ENCODE peak calls at places on chromosomes 11 and 22, in five cellular contexts. S is fibroblast of lung; L is choroid plexus epithelial cell; Q is astrocyte of the hippocampus; G is activated CD8-positive, alpha-beta memory T cell treated with anti-CD3 and anti-CD28 coated beads for 48 hours. Z is an unnamed sample.

GRCh38 chr11:112128483-112129121 is 35.3 kb downstream of the IL18 start:
- DNase-seq in Q (peak; percentile 72), G (no peak), S (peak; percentile 79), L (peak; percentile 76), Z (no peak)

GRCh38 chr11:13042873-13043338 is 33.8 kb downstream of the RASSF10 start:
- DNase-seq in G (no peak), Q (no peak), S (no peak), L (peak; percentile 2), Z (no peak)

GRCh38 chr11:5380740-5381342 is 2.8 kb upstream of the OR51M1 start:
- DNase-seq in S (peak; percentile 79), G (no peak), Q (peak; percentile 75), L (peak; percentile 87), Z (peak; percentile 69)

GRCh38 chr22:48856308-48856615 is 971.4 kb downstream of the BRD1 start:
- DNase-seq in L (no peak), G (no peak), S (no peak), Q (no peak), Z (no peak)

GRCh38 chr11:61868601-61869476 is 22.5 kb downstream of the FADS3 start:
- DNase-seq in L (no peak), S (no peak), Q (no peak), G (no peak), Z (no peak)

GRCh38 chr11:59199546-59200420 is 12.9 kb downstream of the MPEG1 start:
- DNase-seq in Q (no peak), G (no peak), L (no peak), S (no peak), Z (no peak)

GRCh38 chr11:19173964-19174638 is 27.7 kb downstream of the CSRP3 start:
- DNase-seq in Q (no peak), S (no peak), G (no peak), L (no peak), Z (no peak)

GRCh38 chr22:44622147-44622427 is 79.9 kb upstream of the PRR5 start:
- DNase-seq in L (no peak), Q (peak; percentile 24), G (no peak), S (no peak), Z (peak; percentile 61)

GRCh38 chr11:75697906-75698563 is 19.6 kb upstream of the MOGAT2 start:
- DNase-seq in L (no peak), G (no peak), S (no peak), Q (no peak), Z (no peak)

GRCh38 chr11:94175545-94175944 is 46.9 kb downstream of the PANX1 start:
- DNase-seq in Q (peak; percentile 91), G (no peak), S (peak; percentile 86), L (peak; percentile 82), Z (no peak)

GRCh38 chr11:67057410-67057757 is 737 bp downstream of the RHOD start:
- DNase-seq in Q (no peak), L (no peak), G (no peak), S (no peak), Z (no peak)

GRCh38 chr11:32829680-32830412 is at the start of gene PRRG4:
- DNase-seq in G (peak; percentile 9), Q (peak; percentile 61), S (peak; percentile 29), L (peak; percentile 38), Z (peak; percentile 62)

GRCh38 chr22:44519895-44520294 is 21.9 kb upstream of the RTL6 start:
- DNase-seq in L (no peak), S (no peak), G (no peak), Q (no peak), Z (no peak)

GRCh38 chr11:63144121-63144520 is at the start of gene SLC22A24:
- DNase-seq in L (no peak), S (no peak), Q (no peak), G (no peak), Z (no peak)

GRCh38 chr22:23256986-23257888 is 76.9 kb downstream of the BCR start:
- DNase-seq in G (no peak), S (peak; percentile 51), L (peak; percentile 18), Q (no peak), Z (no peak)

GRCh38 chr22:17105143-17106129 is 15.7 kb downstream of the TMEM121B start:
- DNase-seq in Q (no peak), S (no peak), G (no peak), L (no peak), Z (no peak)

GRCh38 chr11:101555366-101555765 is 28.4 kb downstream of the TRPC6 start:
- DNase-seq in S (peak; percentile 45), G (no peak), L (peak; percentile 40), Q (no peak), Z (no peak)

GRCh38 chr11:99098751-99099150 is 78.0 kb downstream of the CNTN5 start:
- DNase-seq in L (no peak), S (no peak), Q (no peak), G (no peak), Z (no peak)

GRCh38 chr22:39359659-39360195 is 9.9 kb downstream of the SYNGR1 start:
- DNase-seq in Q (no peak), G (no peak), L (no peak), S (no peak), Z (no peak)

GRCh38 chr11:101428918-101429317 is 154.9 kb downstream of the TRPC6 start:
- DNase-seq in Q (no peak), L (peak; percentile 16), S (peak; percentile 42), G (no peak), Z (no peak)

GRCh38 chr11:94928146-94928995 is 45.0 kb downstream of the CWC15 start:
- DNase-seq in S (no peak), L (no peak), Q (no peak), G (no peak), Z (no peak)

GRCh38 chr11:72587696-72588095 is 86.5 kb downstream of the PDE2A start:
- DNase-seq in L (no peak), G (no peak), Q (no peak), S (no peak), Z (no peak)

GRCh38 chr11:29282088-29282487 is 734.7 kb downstream of the KCNA4 start:
- DNase-seq in G (no peak), S (peak; percentile 82), L (peak; percentile 93), Q (peak; percentile 93), Z (no peak)

GRCh38 chr11:748007-748359 is 719 bp downstream of the TALDO1 start:
- DNase-seq in L (peak; percentile 39), G (no peak), S (no peak), Q (peak; percentile 44), Z (no peak)

GRCh38 chr22:39674536-39674935 is 104.0 kb downstream of the CACNA1I start:
- DNase-seq in Q (no peak), S (no peak), L (no peak), G (no peak), Z (no peak)

GRCh38 chr22:20254975-20255946 is 12.9 kb downstream of the RTN4R start:
- DNase-seq in L (no peak), G (no peak), S (no peak), Q (no peak), Z (no peak)

GRCh38 chr22:38272373-38273134 is at the start of gene TMEM184B:
- DNase-seq in G (peak; percentile 71), S (peak; percentile 66), Q (peak; percentile 93), L (peak; percentile 74), Z (peak; percentile 83)

GRCh38 chr11:79931692-79932091 is 490.9 kb upstream of the TENM4 start:
- DNase-seq in Q (no peak), S (no peak), G (no peak), L (no peak), Z (no peak)